ENCODE peak calls at places on chromosomes 5 and 9, in six cellular contexts. Z, D, S, B, E and F are unnamed samples.

GRCh38 chr9:72480931-72481330 is 40.5 kb upstream of the TMC1 start:
- DNase-seq in Z (no peak), D (no peak), S (no peak), B (peak), E (no peak), F (peak)

GRCh38 chr5:142874537-142874936 is 104.4 kb downstream of the ARHGAP26 start:
- DNase-seq in Z (no peak), D (peak), S (peak), B (peak), E (peak), F (peak)

GRCh38 chr9:121860744-121861143 is 209.3 kb downstream of the DAB2IP start:
- DNase-seq in Z (no peak), D (peak), S (peak), B (peak), E (no peak), F (no peak)

GRCh38 chr9:37914701-37915358 is 10.9 kb upstream of the SLC25A51 start:
- DNase-seq in Z (no peak), D (no peak), S (no peak), B (no peak), E (no peak), F (no peak)

GRCh38 chr5:81756016-81756415 is 5.1 kb upstream of the SSBP2 start:
- DNase-seq in Z (no peak), D (no peak), S (no peak), B (no peak), E (no peak), F (no peak)

GRCh38 chr9:124810513-124811355 is 33.8 kb downstream of the OLFML2A start:
- DNase-seq in Z (no peak), D (no peak), S (peak), B (peak), E (no peak), F (peak)

GRCh38 chr5:172665049-172665541 is 24.0 kb downstream of the NEURL1B start:
- DNase-seq in Z (no peak), D (no peak), S (no peak), B (no peak), E (no peak), F (no peak)

GRCh38 chr9:32426278-32426939 is 42.0 kb downstream of the ACO1 start:
- DNase-seq in Z (no peak), D (no peak), S (peak), B (peak), E (peak), F (peak)

GRCh38 chr5:4230905-4231561 is 635.4 kb downstream of the IRX1 start:
- DNase-seq in Z (no peak), D (no peak), S (no peak), B (no peak), E (no peak), F (no peak)

GRCh38 chr9:137057545-137057944 is 3.7 kb upstream of the ENTPD2 start:
- DNase-seq in Z (no peak), D (no peak), S (no peak), B (no peak), E (no peak), F (no peak)

GRCh38 chr9:91427873-91428272 is 4.2 kb upstream of the NFIL3 start:
- DNase-seq in Z (no peak), D (no peak), S (no peak), B (peak), E (no peak), F (peak)

GRCh38 chr5:53422539-53422938 is 57.9 kb upstream of the FST start:
- DNase-seq in Z (no peak), D (no peak), S (no peak), B (peak), E (no peak), F (peak)

GRCh38 chr5:96342581-96342980 is 90.5 kb downstream of the PCSK1 start:
- DNase-seq in Z (no peak), D (no peak), S (no peak), B (no peak), E (no peak), F (no peak)

GRCh38 chr9:129422843-129423700 is 197.8 kb downstream of the C9orf50 start:
- DNase-seq in Z (no peak), D (no peak), S (no peak), B (peak), E (no peak), F (no peak)

GRCh38 chr9:129421371-129421770 is 199.5 kb downstream of the C9orf50 start:
- DNase-seq in Z (no peak), D (no peak), S (no peak), B (no peak), E (no peak), F (no peak)

GRCh38 chr9:129420721-129421120 is 200.2 kb downstream of the C9orf50 start:
- DNase-seq in Z (no peak), D (no peak), S (no peak), B (no peak), E (no peak), F (no peak)

GRCh38 chr9:129419382-129419899 is 201.5 kb downstream of the C9orf50 start:
- DNase-seq in Z (no peak), D (no peak), S (no peak), B (no peak), E (no peak), F (no peak)

DNA sequence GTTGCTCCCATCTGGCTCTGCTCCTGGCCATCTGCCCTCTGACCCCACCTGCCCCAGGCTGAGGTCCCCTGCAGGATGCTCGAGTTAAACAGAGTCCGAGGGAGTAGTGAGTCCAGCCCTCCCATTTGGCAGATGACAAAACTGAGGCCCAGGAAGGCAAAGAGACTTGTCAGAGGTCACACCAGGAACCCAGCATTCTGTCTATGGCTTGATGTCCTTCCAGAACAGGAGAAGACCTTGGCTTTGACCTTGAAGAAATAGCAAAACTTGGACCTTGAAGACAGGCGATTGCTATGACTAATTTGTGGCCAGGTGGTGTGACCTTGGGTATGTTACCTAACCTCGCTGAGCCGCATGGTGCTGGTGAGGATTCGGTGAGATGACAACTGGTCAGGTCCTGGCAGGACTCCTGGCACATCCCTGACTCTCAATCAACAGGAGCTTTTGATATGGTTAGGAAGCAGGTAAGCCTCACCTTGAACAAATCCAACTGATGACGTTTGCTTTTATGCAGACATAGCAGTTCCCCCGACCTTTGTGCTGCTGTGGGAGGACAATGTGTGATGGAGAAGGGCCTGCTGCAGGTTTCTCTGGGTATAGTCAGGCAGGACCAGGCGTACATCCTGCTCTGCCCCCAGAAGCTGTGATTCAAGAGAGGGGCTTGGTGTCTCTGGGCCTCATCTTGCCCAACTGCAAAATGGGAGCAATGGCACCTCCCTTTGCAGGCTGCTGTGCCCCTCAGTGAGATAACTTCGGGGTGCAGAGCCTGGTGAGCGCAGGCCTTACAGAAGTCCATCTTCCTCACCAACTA is 198.7 kb downstream of the C9orf50 start:
- DNase-seq in Z (no peak), D (no peak), S (no peak), B (no peak), E (no peak), F (no peak)
- H3K4me3 ChIP-seq in Z (no peak), D (no peak), S (no peak), B (no peak), E (no peak), F (no peak)

GRCh38 chr5:181173027-181173419 is 25.6 kb downstream of the OR2V2 start:
- DNase-seq in Z (no peak), D (no peak), S (peak), B (no peak), E (no peak), F (no peak)
- H3K4me3 ChIP-seq in Z (no peak), D (no peak), S (no peak), B (no peak), E (no peak), F (no peak)

GRCh38 chr5:77663081-77663863 is 24.8 kb upstream of the OTP start:
- DNase-seq in Z (no peak), D (no peak), S (no peak), B (peak), E (no peak), F (no peak)

GRCh38 chr5:77658662-77659061 is 20.1 kb upstream of the OTP start:
- DNase-seq in Z (no peak), D (no peak), S (no peak), B (no peak), E (no peak), F (no peak)

GRCh38 chr5:77662615-77663014 is 24.1 kb upstream of the OTP start:
- DNase-seq in Z (no peak), D (no peak), S (no peak), B (no peak), E (no peak), F (no peak)
- H3K4me3 ChIP-seq in Z (no peak), D (no peak), S (no peak), B (no peak), E (no peak), F (no peak)

GRCh38 chr5:170076211-170076610 is 29.5 kb upstream of the FOXI1 start:
- DNase-seq in Z (no peak), D (no peak), S (no peak), B (peak), E (no peak), F (no peak)

GRCh38 chr5:170078931-170079330 is 26.8 kb upstream of the FOXI1 start:
- DNase-seq in Z (no peak), D (no peak), S (no peak), B (no peak), E (no peak), F (no peak)

GRCh38 chr5:170077526-170077925 is 28.2 kb upstream of the FOXI1 start:
- DNase-seq in Z (no peak), D (no peak), S (no peak), B (no peak), E (no peak), F (no peak)

GRCh38 chr5:170078458-170078857 is 27.2 kb upstream of the FOXI1 start:
- DNase-seq in Z (no peak), D (no peak), S (no peak), B (no peak), E (no peak), F (no peak)

DNA sequence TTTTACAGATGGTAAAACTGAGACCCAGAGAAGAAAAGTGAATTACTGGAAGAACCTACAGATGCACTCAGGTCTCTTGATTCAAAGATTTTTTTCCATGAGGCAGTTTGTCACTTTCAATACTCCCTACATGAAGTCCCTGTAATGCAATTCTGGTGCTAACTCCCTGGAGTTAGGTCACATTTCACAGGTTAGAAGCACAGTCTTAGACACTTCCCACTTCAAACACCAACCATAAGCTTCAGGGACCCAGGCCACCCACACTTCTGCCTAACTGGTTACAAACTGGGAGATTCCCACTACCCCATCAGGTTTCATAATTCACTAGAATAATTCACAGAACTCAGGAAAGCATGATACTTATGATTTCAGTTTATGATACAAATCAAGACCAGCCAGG is 29.0 kb upstream of the FOXI1 start:
- DNase-seq in Z (no peak), D (no peak), S (no peak), B (no peak), E (no peak), F (no peak)
- H3K4me3 ChIP-seq in Z (no peak), D (no peak), S (no peak), B (no peak), E (no peak), F (no peak)

GRCh38 chr5:44390332-44390731 is 1.1 kb upstream of the FGF10 start:
- DNase-seq in Z (no peak), D (no peak), S (peak), B (no peak), E (no peak), F (no peak)
- H3K4me3 ChIP-seq in Z (no peak), D (peak), S (no peak), B (no peak), E (no peak), F (no peak)

GRCh38 chr9:133861103-133861502 is 123.0 kb upstream of the SARDH start:
- DNase-seq in Z (no peak), D (no peak), S (no peak), B (no peak), E (no peak), F (no peak)

GRCh38 chr9:133863193-133863592 is 125.0 kb upstream of the SARDH start:
- DNase-seq in Z (no peak), D (no peak), S (no peak), B (no peak), E (no peak), F (no peak)

GRCh38 chr9:133862585-133863041 is 124.5 kb upstream of the SARDH start:
- DNase-seq in Z (no peak), D (no peak), S (no peak), B (no peak), E (peak), F (no peak)

GRCh38 chr9:133864011-133864410 is 125.9 kb upstream of the SARDH start:
- DNase-seq in Z (no peak), D (no peak), S (no peak), B (peak), E (no peak), F (no peak)

DNA sequence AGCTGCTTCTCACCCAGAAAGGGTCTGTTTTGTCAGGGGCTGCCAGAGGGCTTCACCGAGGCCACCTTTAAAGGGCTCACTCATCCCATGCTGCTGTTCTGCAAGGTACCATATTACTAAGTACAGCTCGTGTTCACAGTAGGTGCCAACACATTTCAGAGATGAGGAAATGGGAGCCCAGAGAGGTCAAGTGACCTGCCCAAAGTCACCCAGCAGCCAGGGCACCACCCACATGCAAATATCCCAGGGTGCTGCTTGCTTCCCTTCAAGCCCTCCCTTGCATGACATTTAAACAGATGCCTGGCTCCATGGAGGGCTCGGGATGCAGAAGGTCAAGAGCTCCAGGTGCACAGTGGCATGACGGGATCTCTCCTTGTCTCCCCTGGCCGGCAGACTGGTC is 123.5 kb upstream of the SARDH start:
- DNase-seq in Z (no peak), D (no peak), S (no peak), B (no peak), E (no peak), F (no peak)
- H3K4me3 ChIP-seq in Z (no peak), D (no peak), S (no peak), B (no peak), E (no peak), F (no peak)

DNA sequence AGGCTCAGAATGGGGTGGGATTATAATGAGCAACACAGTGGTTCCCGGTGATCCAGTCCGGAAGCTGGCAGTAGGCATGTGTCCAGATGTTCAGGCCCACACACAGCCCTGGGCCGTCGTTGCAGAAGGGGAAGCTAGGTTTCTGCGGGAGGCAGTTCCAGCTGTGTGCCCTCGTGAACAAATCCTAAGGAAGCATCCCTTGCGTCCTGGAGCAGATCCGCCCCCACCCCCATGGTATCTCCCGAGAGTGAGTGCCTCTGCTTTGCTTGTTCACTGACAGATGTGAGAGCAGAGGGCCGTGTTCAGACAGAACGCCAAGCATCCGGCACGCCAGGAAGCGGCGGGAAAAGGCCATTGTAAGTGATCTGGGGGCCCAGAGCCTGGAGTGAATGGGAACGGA is 104.8 kb downstream of the PDE6A start:
- DNase-seq in Z (no peak), D (no peak), S (no peak), B (peak), E (no peak), F (no peak)
- H3K4me3 ChIP-seq in Z (no peak), D (no peak), S (no peak), B (no peak), E (no peak), F (no peak)

GRCh38 chr5:169012471-169012870 is 288.5 kb downstream of the SLIT3 start:
- DNase-seq in Z (no peak), D (no peak), S (no peak), B (no peak), E (no peak), F (no peak)
- H3K4me3 ChIP-seq in Z (no peak), D (no peak), S (no peak), B (no peak), E (no peak), F (no peak)